ENCODE peak calls at places on chromosomes 16 and 17, in five cellular contexts. E, F, Z, N and S are unnamed samples.

GRCh38 chr16:24668481-24669001 is 60.9 kb upstream of the TNRC6A start:
- DNase-seq in Z (peak), E (peak), F (peak), N (no peak), S (peak)

GRCh38 chr16:30010817-30011504 is at the start of gene DOC2A:
- DNase-seq in E (no peak), F (peak), Z (no peak), N (no peak), S (no peak)

GRCh38 chr16:825298-826061 is 24.9 kb upstream of the GNG13 start:
- DNase-seq in E (no peak), F (no peak), N (no peak), Z (no peak), S (no peak)

GRCh38 chr16:9012848-9013507 is 49.3 kb upstream of the USP7 start:
- DNase-seq in N (no peak), E (no peak), F (peak), Z (no peak), S (no peak)

GRCh38 chr17:82531431-82531881 is 11.9 kb downstream of the FOXK2 start:
- DNase-seq in F (peak), N (no peak), E (no peak), Z (peak), S (peak)

GRCh38 chr17:694239-694638 is 20.4 kb downstream of the VPS53 start:
- DNase-seq in F (peak), Z (peak), E (peak), N (no peak), S (peak)

GRCh38 chr17:29154516-29155234 is 25.5 kb downstream of the MYO18A start:
- DNase-seq in N (peak), F (no peak), E (no peak), Z (no peak), S (no peak)

GRCh38 chr16:29821663-29822115 is 1.4 kb downstream of the MVP start:
- DNase-seq in Z (peak), N (no peak), F (peak), E (peak), S (no peak)

GRCh38 chr16:68961778-68962402 is 118.6 kb downstream of the TANGO6 start:
- DNase-seq in Z (no peak), E (no peak), N (no peak), F (no peak), S (no peak)

GRCh38 chr16:30786115-30786935 is 680 bp downstream of the ZNF629 start:
- DNase-seq in F (peak), Z (peak), E (no peak), N (no peak), S (no peak)

GRCh38 chr16:10026593-10026992 is 155.6 kb downstream of the GRIN2A start:
- DNase-seq in N (no peak), Z (no peak), F (no peak), E (no peak), S (no peak)

GRCh38 chr17:51260960-51261958 is 913 bp downstream of the UTP18 start:
- DNase-seq in Z (no peak), E (no peak), N (peak), F (peak), S (no peak)

GRCh38 chr17:4573682-4574081 is 10.6 kb upstream of the SMTNL2 start:
- DNase-seq in E (no peak), F (peak), N (peak), Z (no peak), S (no peak)

GRCh38 chr17:550776-551175 is 163.9 kb downstream of the VPS53 start:
- DNase-seq in E (no peak), F (peak), Z (peak), N (no peak), S (no peak)

GRCh38 chr17:3894927-3895343 is 2.1 kb upstream of the CAMKK1 start:
- DNase-seq in E (no peak), Z (peak), F (peak), N (no peak), S (no peak)

GRCh38 chr17:75965468-75965867 is 13.5 kb downstream of the ACOX1 start:
- DNase-seq in F (no peak), N (no peak), E (no peak), Z (no peak), S (no peak)

GRCh38 chr16:22670551-22670970 is 143.4 kb upstream of the HS3ST2 start:
- DNase-seq in Z (no peak), N (no peak), F (no peak), E (no peak), S (no peak)

GRCh38 chr16:71626858-71627213 is 852 bp downstream of the MARVELD3 start:
- DNase-seq in Z (no peak), F (no peak), E (no peak), N (no peak), S (no peak)
- H3K4me3 ChIP-seq in Z (no peak), F (peak), E (no peak), N (peak), S (peak)

GRCh38 chr16:1900452-1900774 is 17.8 kb downstream of the HS3ST6 start:
- DNase-seq in F (no peak), N (no peak), Z (no peak), E (no peak), S (no peak)

GRCh38 chr16:1902547-1903219 is 15.5 kb downstream of the HS3ST6 start:
- DNase-seq in N (no peak), Z (no peak), F (no peak), E (no peak), S (no peak)

GRCh38 chr16:1903220-1903574 is 15.0 kb downstream of the HS3ST6 start:
- DNase-seq in N (no peak), E (no peak), Z (no peak), F (no peak), S (no peak)

GRCh38 chr16:1895949-1896675 is 22.1 kb downstream of the HS3ST6 start:
- DNase-seq in Z (no peak), E (no peak), N (no peak), F (no peak), S (no peak)

DNA sequence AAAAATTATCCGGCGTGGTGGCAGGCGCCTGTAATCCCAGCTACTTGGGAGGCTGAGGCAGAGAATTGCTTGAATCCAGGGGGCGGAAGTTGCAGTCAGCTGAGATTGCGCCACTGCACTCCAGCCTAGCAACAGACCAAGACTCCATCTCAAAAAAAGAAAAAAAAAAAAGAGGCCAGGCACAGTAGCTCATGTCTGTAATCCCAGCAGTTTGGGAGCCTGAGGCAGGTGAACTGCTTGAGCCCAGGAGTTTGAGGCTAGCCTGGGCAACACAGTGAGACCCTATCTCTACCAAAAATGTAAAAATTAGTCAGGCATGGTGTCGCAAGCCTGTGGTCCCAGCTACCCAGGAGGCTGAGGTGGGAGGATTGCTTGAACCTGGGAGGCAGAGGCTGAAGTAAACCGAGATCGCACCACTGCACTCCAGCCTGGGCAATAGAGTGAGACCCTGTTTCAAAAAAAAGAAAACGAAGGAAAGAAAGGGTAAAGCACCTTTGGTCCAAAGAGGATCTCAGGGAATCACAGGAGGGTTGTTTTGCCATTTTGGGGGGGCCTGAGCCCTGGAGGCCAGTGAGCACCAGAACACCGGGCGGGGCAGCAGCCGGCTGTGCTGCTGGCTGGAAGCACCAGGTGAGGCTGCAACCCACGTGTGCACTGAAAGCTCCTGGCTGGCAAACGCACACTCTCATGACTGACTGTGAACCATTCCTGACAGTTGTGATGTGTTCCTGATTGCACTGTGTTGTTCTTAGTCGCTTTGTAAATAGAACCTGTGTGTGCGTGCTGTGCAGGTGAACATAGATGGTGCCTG is 18.4 kb downstream of the HS3ST6 start:
- DNase-seq in Z (no peak), E (no peak), N (no peak), F (no peak), S (no peak)
- H3K4me3 ChIP-seq in Z (no peak), E (no peak), N (no peak), F (no peak), S (no peak)

DNA sequence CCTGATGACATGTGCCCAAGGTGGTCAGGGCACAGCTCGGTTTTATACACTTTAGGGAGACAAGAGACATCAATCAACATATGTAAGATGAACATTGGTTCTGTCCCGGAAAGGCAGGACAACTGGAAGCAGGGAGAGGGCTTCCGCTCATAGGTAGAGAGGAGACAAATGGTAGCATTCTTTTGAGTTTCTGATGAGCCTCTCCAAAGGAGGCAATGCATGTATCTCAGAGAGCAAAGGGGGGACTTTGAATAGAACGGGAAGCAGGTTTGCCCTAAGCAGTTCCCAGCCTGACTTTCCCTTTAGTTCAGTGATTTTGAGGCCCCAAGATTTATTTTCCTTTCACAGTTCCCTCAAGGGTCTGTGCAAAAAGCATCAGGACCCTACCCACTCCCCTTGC is 172.4 kb upstream of the TNRC6C start:
- DNase-seq in N (no peak), Z (no peak), E (no peak), F (no peak), S (no peak)
- H3K4me3 ChIP-seq in N (no peak), Z (no peak), E (no peak), F (no peak), S (no peak)

DNA sequence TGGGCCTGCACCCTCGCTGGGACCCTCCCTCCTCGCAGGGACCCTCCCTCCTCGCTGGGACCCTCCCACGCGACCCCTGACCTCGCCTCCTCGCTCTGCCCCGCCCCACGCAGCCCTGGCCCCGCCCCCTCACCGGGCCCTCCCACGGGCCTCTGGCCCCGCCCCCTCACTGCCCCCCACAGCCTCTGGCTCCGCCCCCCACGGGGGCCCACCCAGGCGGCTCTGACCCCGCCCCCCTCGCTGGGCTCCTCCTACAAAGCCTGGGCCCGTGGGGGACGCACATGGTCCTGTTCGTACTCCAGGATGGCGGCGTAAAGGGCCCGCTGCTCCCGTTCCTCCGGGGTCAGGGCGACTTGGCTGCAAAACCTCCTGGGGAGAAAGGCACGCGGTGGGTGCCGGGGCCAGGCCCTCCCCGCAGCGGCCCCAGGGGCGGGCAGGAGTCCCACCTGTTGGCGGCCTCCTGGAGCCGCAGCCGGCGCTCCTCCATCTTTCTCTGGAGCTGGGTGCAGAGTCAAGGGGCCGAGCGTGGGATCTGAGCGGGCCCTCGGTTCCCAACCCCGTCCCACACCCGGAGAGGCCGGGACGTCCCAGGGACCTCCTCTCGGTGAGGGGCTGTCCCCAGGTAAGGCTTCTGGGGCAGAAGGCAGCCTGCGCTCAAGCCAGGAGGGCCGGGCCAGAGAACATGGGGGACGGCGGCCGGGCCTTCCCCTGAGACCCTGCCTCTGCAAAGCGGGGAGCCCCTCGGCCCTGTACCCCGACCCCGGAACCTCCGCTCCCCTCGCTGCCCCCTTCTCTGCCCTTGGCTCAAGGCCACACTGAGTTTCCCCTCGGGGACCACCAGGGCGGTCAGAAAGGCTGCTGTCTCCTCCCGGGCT is 8.9 kb downstream of the VPS9D1 start:
- DNase-seq in N (no peak), Z (peak), E (no peak), F (peak), S (no peak)
- H3K4me3 ChIP-seq in N (peak), Z (peak), E (peak), F (peak), S (peak)

GRCh38 chr17:17527534-17527933 is 31.3 kb upstream of the RASD1 start:
- DNase-seq in Z (no peak), F (no peak), N (no peak), E (no peak), S (no peak)
- H3K4me3 ChIP-seq in Z (no peak), F (no peak), N (no peak), E (no peak), S (no peak)

GRCh38 chr16:7437135-7437534 is 104.5 kb downstream of the RBFOX1 start:
- DNase-seq in F (no peak), Z (no peak), E (no peak), N (no peak), S (no peak)
- H3K4me3 ChIP-seq in F (no peak), Z (no peak), E (no peak), N (no peak), S (no peak)

DNA sequence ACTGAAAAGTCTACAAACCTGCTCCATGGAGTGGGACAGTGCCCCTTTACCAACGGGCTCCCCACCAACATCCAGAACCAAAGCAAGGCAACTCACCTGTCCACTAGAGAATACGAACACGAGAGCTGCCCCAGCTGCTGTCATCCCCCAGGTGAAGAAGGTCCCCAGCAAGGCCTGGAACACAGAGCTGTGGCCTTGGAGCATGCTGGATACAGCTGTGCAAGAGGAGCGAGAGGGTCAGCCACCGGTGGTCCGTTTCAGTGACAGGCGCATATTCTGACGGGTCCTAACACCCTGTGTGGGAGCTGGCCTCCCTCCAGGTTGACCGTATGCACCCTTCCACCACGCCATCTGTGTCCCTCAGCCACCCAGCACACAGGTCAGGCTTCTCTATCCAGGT is 3.9 kb downstream of the SLC39A11 start:
- DNase-seq in N (no peak), F (no peak), E (no peak), Z (no peak), S (no peak)
- H3K4me3 ChIP-seq in N (no peak), F (no peak), E (no peak), Z (no peak), S (no peak)

DNA sequence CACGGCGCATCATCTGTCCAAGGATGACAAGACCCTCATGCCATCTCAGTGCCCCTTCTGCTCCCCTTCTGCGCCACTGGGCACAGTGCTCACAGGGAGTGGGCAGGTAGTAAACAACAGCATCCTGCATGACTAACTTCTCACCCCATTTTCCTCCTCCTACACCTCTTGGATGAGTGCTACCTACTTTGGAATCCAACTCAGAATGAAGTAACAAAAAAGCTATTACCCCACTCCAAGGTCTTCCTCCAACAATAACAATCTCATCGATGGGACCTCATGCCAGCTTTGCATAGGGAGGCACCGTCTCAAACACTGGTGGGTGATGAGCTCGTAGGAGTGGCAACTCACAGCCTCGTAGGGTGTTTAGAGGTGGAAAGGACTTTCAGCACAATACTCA is 98.6 kb upstream of the RCVRN start:
- DNase-seq in Z (no peak), E (no peak), F (no peak), N (no peak), S (no peak)
- H3K4me3 ChIP-seq in Z (no peak), E (no peak), F (no peak), N (no peak), S (no peak)